ENCODE peak calls at places on chromosome 22, in ten cellular contexts. O is fibroblast of the conjunctiva; K is H9; E is neural crest cell; X is LHCN-M2; W is stimulated activated CD4-positive, alpha-beta T cell treated with anti-CD3 and anti-CD28 coated beads, Interleukin-12 subunit alpha, Interleukin-12 subunit beta, amount 100 ng/mL, for 48 hours; S is stimulated activated naive CD8-positive, alpha-beta T cell treated with anti-CD3 and anti-CD28 coated beads, Interleukin-15, amount 100 ng/mL, for 72 hours; J is ureter; U is left ventricle myocardium inferior; B is iris pigment epithelial cell. M is an unnamed sample.

GRCh38 chr22:48084041-48084748 is 1321.7 kb downstream of the TBC1D22A start:
- DNase-seq in K (no peak), X (no peak), U (no peak), O (no peak), W (no peak), B (no peak), E (no peak), J (no peak), S (no peak), M (peak; percentile 53)

GRCh38 chr22:45961679-45962430 is 15.1 kb downstream of the WNT7B start:
- DNase-seq in U (no peak), O (no peak), W (no peak), K (no peak), X (no peak), B (no peak), S (no peak), E (no peak), J (no peak), M (no peak)

GRCh38 chr22:48918585-48919186 is 909.0 kb downstream of the BRD1 start:
- DNase-seq in E (no peak), X (no peak), B (no peak), U (no peak), K (peak; percentile 12), O (no peak), S (no peak), W (no peak), J (no peak), M (no peak)

GRCh38 chr22:48893288-48894063 is 934.2 kb downstream of the BRD1 start:
- DNase-seq in J (no peak), X (no peak), S (no peak), E (no peak), U (no peak), K (no peak), W (no peak), O (no peak), B (no peak), M (no peak)

GRCh38 chr22:42635531-42635930 is 4.9 kb downstream of the ATP5MGL start:
- DNase-seq in B (peak; percentile 90), K (no peak), W (no peak), U (peak; percentile 61), S (no peak), E (no peak), O (peak; percentile 87), X (peak; percentile 96), J (no peak), M (no peak)

GRCh38 chr22:38850399-38850798 is 6.6 kb upstream of the NPTXR start:
- DNase-seq in W (no peak), E (no peak), K (no peak), B (no peak), S (no peak), O (no peak), X (no peak), J (no peak), U (no peak), M (no peak)

GRCh38 chr22:46415816-46416536 is 80.5 kb downstream of the TRMU start:
- DNase-seq in U (no peak), J (no peak), B (no peak), K (no peak), S (no peak), W (no peak), E (no peak), O (no peak), X (no peak), M (no peak)

GRCh38 chr22:21713428-21714058 is 22.1 kb downstream of the YPEL1 start:
- DNase-seq in X (no peak), W (no peak), J (no peak), U (no peak), O (no peak), K (no peak), E (no peak), S (no peak), B (no peak), M (no peak)

GRCh38 chr22:45196926-45197605 is 33.3 kb downstream of the NUP50 start:
- DNase-seq in U (no peak), O (no peak), K (no peak), J (no peak), E (no peak), X (no peak), B (no peak), S (no peak), W (no peak), M (no peak)

GRCh38 chr22:47963660-47964059 is 1201.2 kb downstream of the TBC1D22A start:
- DNase-seq in B (no peak), E (no peak), S (no peak), O (no peak), X (no peak), K (no peak), W (no peak), U (no peak), J (no peak), M (no peak)

GRCh38 chr22:41820447-41820846 is 12.5 kb upstream of the SREBF2 start:
- DNase-seq in X (no peak), E (no peak), O (no peak), B (no peak), J (no peak), K (no peak), W (no peak), U (no peak), S (no peak), M (no peak)

GRCh38 chr22:47032091-47032943 is 269.9 kb downstream of the TBC1D22A start:
- DNase-seq in X (no peak), W (no peak), U (peak; percentile 11), S (no peak), J (no peak), K (no peak), O (no peak), B (no peak), E (no peak), M (no peak)

GRCh38 chr22:39833610-39834009 is 60.0 kb downstream of the ENTHD1 start:
- DNase-seq in E (no peak), J (no peak), K (no peak), X (no peak), B (no peak), U (no peak), W (no peak), O (no peak), S (no peak), M (no peak)

GRCh38 chr22:31271026-31271425 is 21.3 kb downstream of the PIK3IP1 start:
- DNase-seq in J (no peak), K (no peak), O (no peak), B (no peak), X (no peak), S (no peak), W (no peak), U (no peak), E (no peak), M (no peak)

GRCh38 chr22:46794491-46794890 is 32.0 kb downstream of the TBC1D22A start:
- DNase-seq in E (no peak), W (no peak), U (no peak), B (no peak), K (no peak), J (no peak), O (no peak), S (no peak), X (no peak), M (no peak)

GRCh38 chr22:49322861-49323622 is 504.6 kb downstream of the BRD1 start:
- DNase-seq in O (no peak), X (no peak), J (peak; percentile 18), S (no peak), K (no peak), W (no peak), U (no peak), B (no peak), E (no peak), M (no peak)

M was measured in GM12864.